ENCODE peak calls at places on chromosomes 1 and 21, in seven cellular contexts. J is GM03348; Z is T follicular helper cell; L is T-helper 2 cell; A is HTR-8/SVneo; B is activated T-cell treated with anti-CD3 and anti-CD28 coated beads, Interleukin-2, amount 50 U/mL, for 1 hour; K is activated naive CD4-positive, alpha-beta T cell. T is an unnamed sample.

GRCh38 chr1:18100060-18100459 is 7.5 kb upstream of the IGSF21 start:
- DNase-seq in J (no peak), Z (no peak), L (no peak), A (no peak), B (no peak), K (no peak), T (no peak)

GRCh38 chr1:177873238-177873637 is 96.6 kb downstream of the SEC16B start:
- DNase-seq in J (peak), Z (no peak), L (no peak), A (peak), B (no peak), K (no peak), T (no peak)

GRCh38 chr1:168112673-168113305 is 23.9 kb downstream of the GPR161 start:
- DNase-seq in J (no peak), Z (no peak), L (no peak), A (peak), B (no peak), K (peak), T (peak)

GRCh38 chr1:57887973-57888491 is 464.2 kb upstream of the DAB1 start:
- DNase-seq in J (no peak), Z (no peak), L (no peak), A (no peak), B (no peak), K (no peak), T (no peak)

GRCh38 chr1:41492341-41492848 is 7.9 kb upstream of the EDN2 start:
- DNase-seq in J (no peak), Z (no peak), L (peak), A (no peak), B (no peak), K (no peak), T (no peak)

GRCh38 chr1:53015508-53015860 is 46.5 kb upstream of the PODN start:
- DNase-seq in J (no peak), Z (no peak), L (no peak), A (no peak), B (no peak), K (no peak), T (no peak)

GRCh38 chr1:90340604-90341003 is 345.7 kb downstream of the ZNF326 start:
- DNase-seq in J (no peak), Z (no peak), L (no peak), A (no peak), B (no peak), K (no peak), T (no peak)

GRCh38 chr1:1956101-1956500 is 37.0 kb upstream of the TMEM52 start:
- DNase-seq in J (no peak), Z (no peak), L (no peak), A (no peak), B (no peak), K (no peak), T (no peak)

GRCh38 chr21:45845063-45845789 is 136.3 kb upstream of the COL6A1 start:
- DNase-seq in J (no peak), Z (no peak), L (no peak), A (no peak), B (no peak), K (no peak), T (no peak)

T was measured in breast epithelium.